ENCODE peak calls at places on chromosomes 12 and 14, in four cellular contexts. One of them, this sample, is unnamed.
A peak's percentile ranks its signal among the peaks of the same experiment; 100 is the strongest.

GRCh38 chr12:54420766-54421144 is 1.7 kb upstream of the ITGA5 start:
- DNase-seq in A549: no peak
- DNase-seq in HepG2: no peak
- DNase-seq in GM12878: no peak
- DNase-seq in this sample: no peak

GRCh38 chr12:49346659-49347306 is at the start of gene DNAJC22:
- DNase-seq in A549: no peak
- DNase-seq in HepG2: no peak
- DNase-seq in GM12878: no peak
- DNase-seq in this sample: no peak

GRCh38 chr12:51793201-51793600 is 55.3 kb downstream of the FIGNL2 start:
- DNase-seq in A549: no peak
- DNase-seq in HepG2: no peak
- DNase-seq in GM12878: no peak
- DNase-seq in this sample: peak; percentile 74

GRCh38 chr14:54562334-54562733 is 4.6 kb upstream of the SAMD4A start:
- DNase-seq in GM12878: no peak
- DNase-seq in A549: no peak
- DNase-seq in HepG2: no peak
- DNase-seq in this sample: peak; percentile 57

GRCh38 chr12:51322452-51322851 is 1.5 kb downstream of the BIN2 start:
- DNase-seq in GM12878: peak; percentile 45
- DNase-seq in A549: no peak
- DNase-seq in HepG2: no peak
- DNase-seq in this sample: no peak

GRCh38 chr12:54286042-54286931 is 5.8 kb downstream of the HNRNPA1 start:
- DNase-seq in HepG2: no peak
- DNase-seq in A549: no peak
- DNase-seq in GM12878: no peak
- DNase-seq in this sample: no peak

GRCh38 chr14:66009104-66009503 is 477.1 kb upstream of the CCDC196 start:
- DNase-seq in A549: peak; percentile 7
- DNase-seq in HepG2: no peak
- DNase-seq in GM12878: no peak
- DNase-seq in this sample: peak; percentile 12

GRCh38 chr14:100108840-100109593 is 43.8 kb downstream of the EVL start:
- DNase-seq in HepG2: no peak
- DNase-seq in A549: no peak
- DNase-seq in GM12878: no peak
- DNase-seq in this sample: peak; percentile 69

GRCh38 chr12:121970901-121971300 is 50.8 kb upstream of the BCL7A start:
- DNase-seq in GM12878: no peak
- DNase-seq in HepG2: no peak
- DNase-seq in A549: no peak
- DNase-seq in this sample: no peak

GRCh38 chr12:46133751-46134150 is 135.1 kb downstream of the SLC38A1 start:
- DNase-seq in HepG2: no peak
- DNase-seq in GM12878: no peak
- DNase-seq in A549: no peak
- DNase-seq in this sample: peak; percentile 18

GRCh38 chr12:38269897-38270296 is 46.7 kb upstream of the ALG10B start:
- DNase-seq in A549: no peak
- DNase-seq in HepG2: no peak
- DNase-seq in GM12878: no peak
- DNase-seq in this sample: no peak

GRCh38 chr12:27615331-27615891 is 80.8 kb upstream of the REP15 start:
- DNase-seq in HepG2: no peak
- DNase-seq in A549: no peak
- DNase-seq in GM12878: no peak
- DNase-seq in this sample: peak; percentile 56

GRCh38 chr12:104215638-104216297 is at the start of gene TXNRD1:
- DNase-seq in A549: peak; percentile 93
- DNase-seq in GM12878: peak; percentile 19
- DNase-seq in HepG2: peak; percentile 30
- DNase-seq in this sample: peak; percentile 76

GRCh38 chr12:133233993-133234564 is 1.6 kb downstream of the ANHX start:
- DNase-seq in HepG2: no peak
- DNase-seq in A549: no peak
- DNase-seq in GM12878: no peak
- DNase-seq in this sample: no peak

GRCh38 chr14:35161231-35161630 is 38.9 kb downstream of the PRORP start:
- DNase-seq in HepG2: no peak
- DNase-seq in A549: no peak
- DNase-seq in GM12878: no peak
- DNase-seq in this sample: peak; percentile 44

GRCh38 chr12:49525942-49526341 is 12.9 kb upstream of the KCNH3 start:
- DNase-seq in A549: no peak
- DNase-seq in HepG2: no peak
- DNase-seq in GM12878: no peak
- DNase-seq in this sample: no peak

GRCh38 chr14:53696217-53696965 is 260.2 kb downstream of the BMP4 start:
- DNase-seq in A549: no peak
- DNase-seq in HepG2: peak; percentile 72
- DNase-seq in GM12878: no peak
- DNase-seq in this sample: peak; percentile 16

GRCh38 chr12:16553457-16553856 is 52.5 kb downstream of the LMO3 start:
- DNase-seq in A549: no peak
- DNase-seq in GM12878: no peak
- DNase-seq in HepG2: no peak
- DNase-seq in this sample: peak; percentile 62

GRCh38 chr12:120783197-120783596 is 57.6 kb downstream of the ACADS start:
- DNase-seq in A549: no peak
- DNase-seq in GM12878: no peak
- DNase-seq in HepG2: peak; percentile 29
- DNase-seq in this sample: peak; percentile 87

GRCh38 chr12:79841878-79842265 is 93.0 kb downstream of the PPP1R12A start:
- DNase-seq in A549: no peak
- DNase-seq in GM12878: no peak
- DNase-seq in HepG2: no peak
- DNase-seq in this sample: no peak

GRCh38 chr14:56059054-56059453 is 59.2 kb upstream of the PELI2 start:
- DNase-seq in HepG2: no peak
- DNase-seq in GM12878: no peak
- DNase-seq in A549: no peak
- DNase-seq in this sample: peak; percentile 16

GRCh38 chr14:30559638-30560071 is 697 bp downstream of the G2E3 start:
- DNase-seq in A549: no peak
- DNase-seq in GM12878: no peak
- DNase-seq in HepG2: peak; percentile 64
- DNase-seq in this sample: peak; percentile 42

GRCh38 chr12:11901687-11902524 is 168.8 kb upstream of the BCL2L14 start:
- DNase-seq in GM12878: no peak
- DNase-seq in HepG2: no peak
- DNase-seq in A549: no peak
- DNase-seq in this sample: no peak

GRCh38 chr12:124456652-124457152 is 110.7 kb downstream of the NCOR2 start:
- DNase-seq in A549: no peak
- DNase-seq in HepG2: no peak
- DNase-seq in GM12878: no peak
- DNase-seq in this sample: no peak

GRCh38 chr12:20865873-20866272 is 55.4 kb downstream of the SLCO1B3 start:
- DNase-seq in HepG2: no peak
- DNase-seq in A549: no peak
- DNase-seq in GM12878: no peak
- DNase-seq in this sample: no peak

GRCh38 chr12:130563322-130563721 is 152.8 kb downstream of the RIMBP2 start:
- DNase-seq in GM12878: no peak
- DNase-seq in HepG2: peak; percentile 50
- DNase-seq in A549: no peak
- DNase-seq in this sample: no peak

GRCh38 chr12:15230137-15230536 is 8.9 kb upstream of the RERG start:
- DNase-seq in A549: no peak
- DNase-seq in HepG2: no peak
- DNase-seq in GM12878: no peak
- DNase-seq in this sample: no peak

GRCh38 chr14:98886982-98887381 is 385.0 kb downstream of the BCL11B start:
- DNase-seq in GM12878: no peak
- DNase-seq in HepG2: no peak
- DNase-seq in A549: no peak
- DNase-seq in this sample: no peak

GRCh38 chr14:68981539-68981976 is 2.5 kb upstream of the ACTN1 start:
- DNase-seq in A549: no peak
- DNase-seq in HepG2: no peak
- DNase-seq in GM12878: no peak
- DNase-seq in this sample: peak; percentile 91

GRCh38 chr12:107033758-107034739 is 47.1 kb upstream of the MTERF2 start:
- DNase-seq in HepG2: no peak
- DNase-seq in A549: no peak
- DNase-seq in GM12878: no peak
- DNase-seq in this sample: no peak

GRCh38 chr12:11779286-11779685 is 129.8 kb downstream of the ETV6 start:
- DNase-seq in HepG2: no peak
- DNase-seq in A549: no peak
- DNase-seq in GM12878: peak; percentile 62
- DNase-seq in this sample: peak; percentile 78

GRCh38 chr12:96889273-96889933 is 17.7 kb upstream of the NEDD1 start:
- DNase-seq in HepG2: no peak
- DNase-seq in GM12878: no peak
- DNase-seq in A549: peak; percentile 13
- DNase-seq in this sample: peak; percentile 76
- TF ChIP-seq SMC3 in HepG2: no peak
- TF ChIP-seq SMC3 in GM12878: no peak
- TF ChIP-seq SMC3 in A549: no peak
- TF ChIP-seq SMC3 in this sample: no peak

GRCh38 chr12:114851981-114852380 is 168.0 kb upstream of the TBX3 start:
- DNase-seq in GM12878: no peak
- DNase-seq in HepG2: no peak
- DNase-seq in A549: no peak
- DNase-seq in this sample: no peak

GRCh38 chr12:114853003-114853529 is 169.1 kb upstream of the TBX3 start:
- DNase-seq in A549: no peak
- DNase-seq in HepG2: no peak
- DNase-seq in GM12878: no peak
- DNase-seq in this sample: peak; percentile 52

GRCh38 chr12:114850853-114851252 is 166.9 kb upstream of the TBX3 start:
- DNase-seq in HepG2: no peak
- DNase-seq in GM12878: no peak
- DNase-seq in A549: no peak
- DNase-seq in this sample: no peak

GRCh38 chr12:114846771-114847170 is 162.8 kb upstream of the TBX3 start:
- DNase-seq in GM12878: no peak
- DNase-seq in HepG2: no peak
- DNase-seq in A549: no peak
- DNase-seq in this sample: no peak

DNA sequence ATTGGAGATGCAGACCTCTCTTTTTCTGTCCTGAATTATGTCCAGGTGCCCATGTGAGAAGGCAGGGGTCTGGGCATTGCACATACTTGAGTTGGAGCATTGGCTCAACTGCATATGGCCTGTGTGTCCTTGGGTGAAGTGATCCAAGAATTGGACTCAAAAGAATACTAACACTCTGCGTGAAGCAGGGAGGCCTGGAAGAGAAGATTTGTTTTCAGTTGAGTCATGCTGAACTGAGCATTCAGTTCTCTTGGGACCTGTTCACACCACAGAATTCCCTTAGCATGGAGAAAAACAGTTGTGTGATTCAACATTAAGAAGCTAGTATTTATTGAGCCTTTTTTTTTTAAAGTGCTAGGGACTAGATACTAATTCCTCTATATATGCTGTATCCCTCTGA is 164.7 kb upstream of the TBX3 start:
- DNase-seq in HepG2: no peak
- DNase-seq in A549: no peak
- DNase-seq in GM12878: no peak
- DNase-seq in this sample: peak; percentile 93
- H3K4me2 ChIP-seq in HepG2: no peak overlapping the region
- H3K4me2 ChIP-seq in A549: peak overlapping the region; percentile 17
- H3K4me2 ChIP-seq in GM12878: no peak overlapping the region
- H3K4me2 ChIP-seq in this sample: no peak overlapping the region

GRCh38 chr12:8465597-8465996 is 9.8 kb downstream of the CLEC6A start:
- DNase-seq in HepG2: no peak
- DNase-seq in GM12878: no peak
- DNase-seq in A549: no peak
- DNase-seq in this sample: no peak

GRCh38 chr12:8471093-8471492 is 15.3 kb downstream of the CLEC6A start:
- DNase-seq in A549: no peak
- DNase-seq in HepG2: no peak
- DNase-seq in GM12878: no peak
- DNase-seq in this sample: no peak

GRCh38 chr12:8461426-8461825 is 5.7 kb downstream of the CLEC6A start:
- DNase-seq in HepG2: no peak
- DNase-seq in GM12878: no peak
- DNase-seq in A549: no peak
- DNase-seq in this sample: no peak

DNA sequence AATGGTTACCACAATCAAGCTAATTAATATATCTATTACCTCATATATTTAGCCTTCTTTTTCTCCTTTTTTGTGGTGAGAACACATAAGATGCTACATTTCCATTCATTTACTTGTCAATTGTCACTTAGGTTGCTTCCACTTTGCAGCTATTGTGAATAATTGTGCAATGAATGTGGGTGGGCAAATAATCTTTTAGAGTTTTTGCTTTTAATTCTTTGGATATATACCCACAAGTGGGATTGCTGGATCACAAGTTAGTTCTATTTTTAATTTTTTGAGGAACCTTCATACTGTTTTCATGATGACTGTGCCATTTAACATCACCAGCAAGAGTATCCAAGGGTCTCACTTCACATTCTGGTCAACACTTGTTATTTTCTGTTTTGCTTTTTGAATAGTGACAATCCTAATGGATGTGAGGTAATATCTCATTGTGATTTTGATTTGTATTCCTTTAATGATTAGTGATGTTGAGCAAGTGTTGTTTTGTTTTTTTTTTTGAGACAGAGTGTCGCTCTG is 10.5 kb downstream of the CLEC6A start:
- DNase-seq in GM12878: no peak
- DNase-seq in HepG2: no peak
- DNase-seq in A549: no peak
- DNase-seq in this sample: no peak
- TF ChIP-seq SMC3 in GM12878: no peak
- TF ChIP-seq SMC3 in HepG2: no peak
- TF ChIP-seq SMC3 in A549: no peak
- TF ChIP-seq SMC3 in this sample: no peak

DNA sequence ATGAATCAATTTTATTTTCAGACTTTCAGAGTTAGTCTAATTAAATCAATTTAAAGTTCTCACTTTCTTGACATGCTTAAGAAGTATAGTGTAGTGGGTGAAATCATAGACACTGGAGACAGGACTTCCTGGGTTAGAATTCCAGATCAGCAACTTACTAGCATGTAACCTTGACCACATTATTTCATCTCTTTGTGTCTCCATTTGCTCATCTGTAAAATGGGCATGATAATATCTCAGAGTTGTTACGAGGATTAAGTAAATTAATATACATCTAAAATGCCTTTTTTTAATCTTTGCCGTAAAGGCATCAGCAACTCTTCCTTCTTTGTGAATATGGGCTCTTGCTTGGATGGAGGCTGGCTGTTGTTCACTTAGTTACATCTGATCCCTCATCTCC is 1.3 kb upstream of the ERGIC2 start:
- DNase-seq in A549: no peak
- DNase-seq in HepG2: no peak
- DNase-seq in GM12878: no peak
- DNase-seq in this sample: no peak
- H3K4me2 ChIP-seq in A549: peak overlapping the region; percentile 75
- H3K4me2 ChIP-seq in HepG2: peak overlapping the region; percentile 75
- H3K4me2 ChIP-seq in GM12878: no peak overlapping the region
- H3K4me2 ChIP-seq in this sample: no peak overlapping the region

This sample was measured in IMR-90.